ENCODE peak calls at places on chromosomes 6 and 20, in four cellular contexts. I is GM12878, U is A549, N is endothelial cell of umbilical vein. K is an unnamed sample.

GRCh38 chr6:160253242-160253641 is 5.4 kb downstream of the SLC22A2 start:
- DNase-seq in U (peak; percentile 32), N (no peak), I (no peak), K (no peak)

GRCh38 chr6:79969784-79970183 is 22.4 kb upstream of the ELOVL4 start:
- DNase-seq in N (no peak), I (no peak), U (no peak), K (no peak)

GRCh38 chr6:94462231-94462630 is 1042.9 kb upstream of the EPHA7 start:
- DNase-seq in N (no peak), U (no peak), I (no peak), K (no peak)

GRCh38 chr6:36595168-36595818 is 1.1 kb downstream of the SRSF3 start:
- DNase-seq in I (no peak), N (peak; percentile 52), U (peak; percentile 56), K (peak; percentile 67)

GRCh38 chr6:152062476-152062875 is 255.0 kb downstream of the ESR1 start:
- DNase-seq in U (no peak), I (no peak), N (no peak), K (no peak)

GRCh38 chr6:155414049-155414448 is 41.6 kb downstream of the NOX3 start:
- DNase-seq in I (no peak), U (no peak), N (no peak), K (no peak)

GRCh38 chr6:90192857-90193256 is 103.8 kb downstream of the BACH2 start:
- DNase-seq in U (no peak), N (no peak), I (no peak), K (no peak)

GRCh38 chr20:24805456-24806233 is 143.4 kb upstream of the CST7 start:
- DNase-seq in N (no peak), I (no peak), U (no peak), K (no peak)

GRCh38 chr6:39338406-39338805 is 15.9 kb upstream of the KCNK16 start:
- DNase-seq in U (no peak), I (no peak), N (no peak), K (no peak)

GRCh38 chr20:31517373-31517772 is 3.1 kb downstream of the HM13 start:
- DNase-seq in N (peak; percentile 69), I (no peak), U (peak; percentile 76), K (peak; percentile 55)

GRCh38 chr20:3755814-3756480 is 11.6 kb downstream of the ADISSP start:
- DNase-seq in N (no peak), I (no peak), U (no peak), K (no peak)

GRCh38 chr6:106825156-106825555 is 149.4 kb downstream of the CD24 start:
- DNase-seq in N (no peak), I (no peak), U (peak; percentile 7), K (no peak)

GRCh38 chr6:24064106-24064505 is 61.9 kb upstream of the NRSN1 start:
- DNase-seq in U (peak; percentile 18), I (no peak), N (no peak), K (peak; percentile 42)

GRCh38 chr20:46746972-46747371 is 37.5 kb downstream of the SLC2A10 start:
- DNase-seq in N (no peak), U (peak; percentile 59), I (no peak), K (no peak)

GRCh38 chr6:152695317-152696043 is 2.2 kb upstream of the MYCT1 start:
- DNase-seq in N (peak; percentile 85), U (no peak), I (no peak), K (no peak)

GRCh38 chr6:155013457-155013876 is 18.4 kb downstream of the TIAM2 start:
- DNase-seq in N (peak; percentile 89), I (no peak), U (no peak), K (no peak)

GRCh38 chr20:46650575-46651090 is 626 bp downstream of the SLC13A3 start:
- DNase-seq in I (no peak), U (no peak), N (no peak), K (no peak)

GRCh38 chr6:147507162-147508072 is 1.1 kb upstream of the SAMD5 start:
- DNase-seq in U (peak; percentile 12), I (no peak), N (peak; percentile 26), K (no peak)

GRCh38 chr20:884983-885952 is 30.9 kb downstream of the ANGPT4 start:
- DNase-seq in U (no peak), I (no peak), N (peak; percentile 19), K (peak; percentile 51)

GRCh38 chr6:57247603-57248002 is 25.5 kb upstream of the RAB23 start:
- DNase-seq in I (no peak), U (no peak), N (no peak), K (no peak)

GRCh38 chr6:37493047-37493995 is 6.4 kb downstream of the CCDC167 start:
- DNase-seq in I (no peak), N (no peak), U (no peak), K (no peak)

GRCh38 chr6:37319856-37320255 is 33.9 kb upstream of the RNF8 start:
- DNase-seq in I (no peak), U (no peak), N (no peak), K (no peak)

GRCh38 chr20:37259031-37259430 is 2.6 kb downstream of the GHRH start:
- DNase-seq in U (no peak), I (no peak), N (no peak), K (no peak)

GRCh38 chr6:113328886-113329381 is 528.2 kb upstream of the MARCKS start:
- DNase-seq in N (no peak), I (no peak), U (no peak), K (no peak)

GRCh38 chr6:123808556-123808955 is 4.9 kb downstream of the NKAIN2 start:
- DNase-seq in U (no peak), I (no peak), N (no peak), K (no peak)

GRCh38 chr20:51533291-51534172 is 9.0 kb downstream of the NFATC2 start:
- DNase-seq in U (peak; percentile 25), N (no peak), I (no peak), K (no peak)

GRCh38 chr6:106066984-106067383 is 19.2 kb upstream of the PRDM1 start:
- DNase-seq in I (no peak), N (no peak), U (no peak), K (no peak)

GRCh38 chr20:39103732-39104131 is 141.6 kb downstream of the DHX35 start:
- DNase-seq in U (no peak), I (no peak), N (no peak), K (no peak)

GRCh38 chr6:16450821-16451220 is 212.4 kb downstream of the GMPR start:
- DNase-seq in N (no peak), I (no peak), U (no peak), K (no peak)

GRCh38 chr20:50304501-50304856 is 113.8 kb downstream of the CEBPB start:
- DNase-seq in I (no peak), U (no peak), N (no peak), K (no peak)

GRCh38 chr6:140264451-140264850 is 890.0 kb upstream of the CITED2 start:
- DNase-seq in U (no peak), N (no peak), I (no peak), K (no peak)

GRCh38 chr6:47023543-47023942 is 18.6 kb downstream of the ADGRF1 start:
- DNase-seq in U (no peak), I (no peak), N (no peak), K (no peak)

GRCh38 chr6:107786709-107787588 is 37.2 kb downstream of the SCML4 start:
- DNase-seq in U (no peak), N (no peak), I (peak; percentile 21), K (no peak)

GRCh38 chr20:43529051-43529450 is 21.6 kb downstream of the L3MBTL1 start:
- DNase-seq in N (no peak), I (no peak), U (no peak), K (no peak)

GRCh38 chr20:40741507-40742106 is 52.6 kb upstream of the MAFB start:
- DNase-seq in U (peak; percentile 56), I (no peak), N (peak; percentile 61), K (peak; percentile 66)

GRCh38 chr20:8423482-8423881 is 291.4 kb downstream of the PLCB1 start:
- DNase-seq in U (no peak), N (no peak), I (no peak), K (no peak)

GRCh38 chr6:170024940-170025339 is 265.9 kb downstream of the DLL1 start:
- DNase-seq in N (no peak), I (no peak), U (no peak), K (no peak)

GRCh38 chr6:161439093-161439492 is 165.2 kb upstream of the AGPAT4 start:
- DNase-seq in I (no peak), N (peak; percentile 85), U (peak; percentile 63), K (no peak)

DNA sequence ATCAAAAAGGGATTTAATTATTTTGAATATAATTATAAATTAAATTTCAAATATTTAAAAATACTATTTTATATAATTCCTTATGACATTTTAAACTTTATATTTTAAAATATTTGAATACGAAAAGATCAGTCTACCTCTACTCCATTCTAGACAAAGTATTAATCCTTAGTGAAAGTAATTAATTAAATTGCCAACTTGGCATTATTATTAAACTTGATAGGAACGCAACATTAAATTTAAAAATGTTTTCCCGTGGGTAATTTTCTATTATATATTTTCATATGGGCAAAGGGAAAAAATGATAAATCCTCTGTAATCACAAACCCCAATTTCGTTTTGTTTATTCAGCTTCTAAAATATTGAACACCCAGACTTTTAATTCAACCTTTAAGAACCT is 8.4 kb upstream of the FHL5 start:
- DNase-seq in U (no peak), I (no peak), N (no peak), K (no peak)
- TF ChIP-seq POLR2A in U (no peak), I (no peak), N (no peak), K (no peak)

GRCh38 chr6:29510202-29510601 is 22.4 kb upstream of the MAS1L start:
- DNase-seq in U (no peak), N (no peak), I (no peak), K (peak; percentile 36)
- TF ChIP-seq CTCF in U (no peak), N (no peak), I (no peak), K (peak; percentile 15)

GRCh38 chr20:48880936-48881657 is 40.4 kb upstream of the ARFGEF2 start:
- DNase-seq in N (no peak), I (no peak), U (no peak), K (no peak)

GRCh38 chr20:48889155-48889790 is 32.2 kb upstream of the ARFGEF2 start:
- DNase-seq in I (no peak), N (no peak), U (no peak), K (no peak)

GRCh38 chr20:48885237-48885636 is 36.3 kb upstream of the ARFGEF2 start:
- DNase-seq in I (no peak), N (no peak), U (no peak), K (no peak)

GRCh38 chr20:48886811-48887210 is 34.7 kb upstream of the ARFGEF2 start:
- DNase-seq in I (no peak), U (no peak), N (no peak), K (no peak)

GRCh38 chr20:48886189-48886588 is 35.3 kb upstream of the ARFGEF2 start:
- DNase-seq in I (no peak), U (no peak), N (no peak), K (no peak)
- TF ChIP-seq MAX in I (no peak), U (no peak), N (no peak), K (no peak)

DNA sequence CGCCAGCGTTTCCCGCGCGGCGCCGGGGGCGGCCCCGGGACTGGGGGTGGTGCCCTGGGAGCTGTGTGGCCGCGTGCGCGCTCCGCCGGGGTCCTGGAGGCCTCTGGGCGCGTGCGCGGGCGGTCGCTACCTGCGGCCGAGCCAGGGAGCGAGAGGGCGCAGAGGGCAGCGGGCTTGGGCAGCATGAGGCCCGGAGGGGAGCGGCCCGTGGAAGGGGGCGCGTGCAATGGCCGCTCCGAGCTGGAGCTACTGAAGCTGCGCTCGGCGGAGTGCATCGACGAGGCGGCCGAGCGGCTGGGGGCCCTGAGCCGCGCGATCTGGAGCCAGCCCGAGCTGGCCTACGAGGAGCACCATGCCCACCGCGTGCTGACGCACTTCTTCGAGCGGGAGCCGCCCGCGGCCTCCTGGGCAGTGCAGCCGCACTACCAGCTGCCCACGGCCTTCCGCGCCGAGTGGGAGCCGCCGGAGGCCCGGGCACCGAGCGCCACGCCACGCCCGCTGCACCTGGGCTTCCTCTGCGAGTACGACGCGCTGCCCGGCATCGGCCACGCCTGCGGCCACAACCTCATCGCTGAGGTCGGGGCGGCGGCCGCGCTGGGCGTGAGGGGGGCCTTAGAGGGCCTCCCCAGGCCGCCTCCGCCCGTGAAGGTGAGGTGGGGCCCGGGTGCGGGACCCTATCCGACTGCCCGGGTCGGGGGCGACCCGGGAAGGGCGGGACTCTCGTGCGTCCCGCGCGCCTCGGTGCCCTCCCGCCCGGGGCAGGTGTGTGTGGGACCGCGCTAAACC is at the start of gene PM20D2:
- DNase-seq in N (peak; percentile 63), U (peak; percentile 79), I (no peak), K (peak; percentile 94)
- TF ChIP-seq POLR2A in N (peak; percentile 44), U (peak; percentile 82), I (peak; percentile 86), K (peak; percentile 89)

K was measured in NB4.